ENCODE peak calls at places on chromosomes 1 and 21, in five cellular contexts. E is AG04449, V is choroid plexus epithelial cell, H is GM12865, O is endodermal cell. U is an unnamed sample.

GRCh38 chr1:211828584-211829342 is 1.8 kb downstream of the LPGAT1 start:
- DNase-seq in O (no peak), H (peak; percentile 12), E (no peak), V (no peak), U (peak; percentile 22)

GRCh38 chr1:205939690-205940330 is 3.4 kb downstream of the SLC26A9 start:
- DNase-seq in E (no peak), V (no peak), H (no peak), O (peak; percentile 93), U (no peak)

GRCh38 chr1:110324667-110325066 is 14.5 kb upstream of the RBM15 start:
- DNase-seq in O (no peak), E (no peak), H (no peak), V (no peak), U (no peak)

GRCh38 chr1:35069746-35070145 is 9.4 kb upstream of the ZMYM1 start:
- DNase-seq in H (no peak), V (no peak), O (no peak), E (no peak), U (no peak)

GRCh38 chr1:244801246-244801645 is 34.2 kb upstream of the COX20 start:
- DNase-seq in O (peak; percentile 59), E (no peak), H (peak; percentile 79), V (peak; percentile 39), U (peak; percentile 52)

GRCh38 chr1:51956528-51957509 is 33.7 kb downstream of the RAB3B start:
- DNase-seq in E (no peak), V (no peak), H (no peak), O (peak; percentile 54), U (peak; percentile 39)

GRCh38 chr1:189429610-189430009 is 1048.1 kb downstream of the BRINP3 start:
- DNase-seq in E (peak; percentile 0), O (peak; percentile 61), V (peak; percentile 72), H (peak; percentile 66), U (peak; percentile 70)

GRCh38 chr1:219020386-219020785 is 153.3 kb upstream of the LYPLAL1 start:
- DNase-seq in O (no peak), V (no peak), E (no peak), H (no peak), U (peak; percentile 16)

GRCh38 chr1:62281922-62282555 is 37.2 kb downstream of the KANK4 start:
- DNase-seq in O (no peak), E (no peak), H (no peak), V (no peak), U (no peak)

GRCh38 chr1:92168657-92169056 is 49.1 kb upstream of the C1orf146 start:
- DNase-seq in V (no peak), O (no peak), H (no peak), E (no peak), U (no peak)

GRCh38 chr21:44800103-44800502 is 1.5 kb downstream of the UBE2G2 start:
- DNase-seq in E (no peak), H (peak; percentile 33), O (peak; percentile 53), V (peak; percentile 73), U (peak; percentile 65)

GRCh38 chr1:98305362-98305761 is 356.2 kb upstream of the SNX7 start:
- DNase-seq in H (no peak), V (no peak), E (no peak), O (no peak), U (no peak)

GRCh38 chr1:231390071-231390470 is 32.0 kb downstream of the EGLN1 start:
- DNase-seq in E (no peak), H (no peak), V (peak; percentile 62), O (no peak), U (peak; percentile 54)

GRCh38 chr21:15480160-15480559 is 249.6 kb upstream of the USP25 start:
- DNase-seq in H (no peak), O (no peak), E (no peak), V (no peak), U (no peak)

GRCh38 chr1:183218981-183219621 is 33.0 kb downstream of the LAMC2 start:
- DNase-seq in H (peak; percentile 75), E (no peak), V (no peak), O (peak; percentile 62), U (no peak)

GRCh38 chr1:180254854-180255253 is 24.8 kb downstream of the LHX4 start:
- DNase-seq in H (no peak), O (no peak), E (no peak), V (no peak), U (no peak)

GRCh38 chr1:210438928-210439841 is 110.5 kb downstream of the HHAT start:
- DNase-seq in E (peak; percentile 100), V (peak; percentile 50), O (no peak), H (no peak), U (peak; percentile 29)

GRCh38 chr1:147849097-147849873 is 53.3 kb upstream of the GJA8 start:
- DNase-seq in H (no peak), V (peak; percentile 69), E (no peak), O (no peak), U (peak; percentile 75)

GRCh38 chr1:109884242-109884891 is 26.3 kb upstream of the CSF1 start:
- DNase-seq in V (no peak), O (peak; percentile 70), H (no peak), E (no peak), U (no peak)

GRCh38 chr1:66571789-66572188 is 37.8 kb downstream of the SGIP1 start:
- DNase-seq in V (peak; percentile 50), O (no peak), H (no peak), E (peak; percentile 38), U (peak; percentile 41)

GRCh38 chr1:58785424-58786058 is 1.7 kb upstream of the JUN start:
- DNase-seq in O (peak; percentile 85), H (peak; percentile 70), V (peak; percentile 76), E (no peak), U (peak; percentile 52)

GRCh38 chr1:7594002-7594713 is 176.9 kb upstream of the VAMP3 start:
- DNase-seq in H (no peak), E (no peak), V (no peak), O (no peak), U (no peak)

GRCh38 chr1:32925360-32926142 is 24.4 kb upstream of the TMEM54 start:
- DNase-seq in O (peak; percentile 82), V (peak; percentile 46), E (no peak), H (no peak), U (peak; percentile 23)

GRCh38 chr1:183244466-183244865 is 58.4 kb downstream of the LAMC2 start:
- DNase-seq in H (no peak), V (peak; percentile 96), O (no peak), E (peak; percentile 70), U (peak; percentile 98)

GRCh38 chr1:37485902-37486679 is 11.7 kb downstream of the ZC3H12A start:
- DNase-seq in V (no peak), H (no peak), E (no peak), O (no peak), U (peak; percentile 60)

GRCh38 chr1:112904071-112904830 is 51.7 kb downstream of the SLC16A1 start:
- DNase-seq in O (no peak), E (peak; percentile 28), H (peak; percentile 14), V (peak; percentile 81), U (peak; percentile 69)

GRCh38 chr1:204588826-204589225 is 72.6 kb downstream of the MDM4 start:
- DNase-seq in H (no peak), E (no peak), O (no peak), V (no peak), U (no peak)

GRCh38 chr1:236861560-236862230 is 66.6 kb downstream of the MTR start:
- DNase-seq in V (peak; percentile 34), E (no peak), O (no peak), H (no peak), U (peak; percentile 24)

GRCh38 chr21:35136586-35137254 is 87.6 kb upstream of the RUNX1 start:
- DNase-seq in V (peak; percentile 45), E (no peak), H (no peak), O (peak; percentile 59), U (peak; percentile 45)
- TF ChIP-seq CTCF in V (no peak), E (no peak), H (no peak), O (no peak), U (no peak)

GRCh38 chr1:198939286-198939685 is 300.4 kb downstream of the PTPRC start:
- DNase-seq in H (no peak), O (no peak), E (no peak), V (no peak), U (no peak)

GRCh38 chr1:198939946-198940345 is 301.1 kb downstream of the PTPRC start:
- DNase-seq in E (no peak), H (no peak), V (no peak), O (no peak), U (no peak)

GRCh38 chr1:198935371-198935921 is 296.6 kb downstream of the PTPRC start:
- DNase-seq in E (peak; percentile 80), O (no peak), H (peak; percentile 74), V (peak; percentile 95), U (peak; percentile 98)

GRCh38 chr1:198936371-198937083 is 297.7 kb downstream of the PTPRC start:
- DNase-seq in V (peak; percentile 61), E (no peak), H (no peak), O (no peak), U (peak; percentile 56)

DNA sequence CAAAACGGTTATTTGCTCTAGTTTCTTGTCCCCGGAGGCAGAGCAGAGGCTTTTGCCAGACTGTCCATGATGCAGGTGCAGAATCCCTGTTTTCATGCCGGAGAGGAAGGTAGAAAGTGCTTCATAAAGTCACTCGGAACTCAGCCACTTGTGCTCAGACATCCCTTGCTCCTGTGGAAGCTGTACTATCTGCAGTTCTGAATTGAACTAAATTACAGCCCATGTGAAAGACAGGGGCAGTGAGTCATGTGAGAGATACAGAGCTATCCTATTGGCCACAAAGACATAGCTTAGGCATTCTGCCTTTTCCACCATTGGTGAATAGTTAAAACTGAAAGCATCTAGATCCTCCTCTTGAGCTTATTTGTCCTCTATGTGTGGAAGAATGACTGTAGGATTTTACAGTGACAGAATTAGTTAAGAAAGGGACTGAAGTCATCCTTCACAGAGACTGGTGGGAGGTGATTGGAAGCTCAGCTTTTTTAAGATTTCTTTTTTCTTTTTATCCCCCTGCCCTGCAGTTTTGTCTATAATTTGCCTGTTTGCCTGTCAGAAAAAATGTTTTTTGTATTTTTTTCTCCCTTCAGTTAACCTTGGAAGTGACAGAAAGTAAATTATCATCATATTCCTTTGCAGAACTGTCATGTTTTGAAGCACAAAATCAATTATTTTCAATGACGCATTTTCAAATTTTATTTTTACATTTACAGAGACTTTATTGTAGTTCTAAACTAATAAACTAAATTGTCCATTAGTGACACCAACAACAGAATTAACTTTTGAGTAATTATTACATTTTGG is 298.6 kb downstream of the PTPRC start:
- DNase-seq in H (peak; percentile 74), O (no peak), V (peak; percentile 97), E (peak; percentile 76), U (peak; percentile 96)
- TF ChIP-seq CTCF in H (no peak), O (no peak), V (no peak), E (no peak), U (no peak)

DNA sequence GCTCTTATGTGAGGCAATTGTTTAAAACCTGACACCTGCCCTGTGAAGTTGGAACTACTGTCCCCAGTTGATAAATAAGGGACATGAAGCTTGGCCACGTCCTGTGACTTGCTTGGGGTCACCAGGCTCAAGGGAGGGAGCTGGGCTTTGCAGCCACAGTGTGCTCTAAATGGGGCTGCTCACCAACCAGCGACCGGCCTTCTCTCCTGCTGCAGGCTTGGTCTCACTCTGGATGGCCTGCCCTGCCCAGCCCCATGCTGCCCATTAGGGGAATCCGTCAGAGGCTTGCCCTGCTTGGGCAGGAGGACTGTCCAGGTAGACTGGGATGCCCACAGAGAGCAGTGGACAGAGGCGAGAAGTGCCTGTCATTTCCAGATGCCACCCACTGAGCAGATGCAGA is 1.3 kb upstream of the CENPS start:
- DNase-seq in E (no peak), H (no peak), O (no peak), V (no peak), U (no peak)
- TF ChIP-seq CTCF in E (no peak), H (no peak), O (no peak), V (no peak), U (no peak)

DNA sequence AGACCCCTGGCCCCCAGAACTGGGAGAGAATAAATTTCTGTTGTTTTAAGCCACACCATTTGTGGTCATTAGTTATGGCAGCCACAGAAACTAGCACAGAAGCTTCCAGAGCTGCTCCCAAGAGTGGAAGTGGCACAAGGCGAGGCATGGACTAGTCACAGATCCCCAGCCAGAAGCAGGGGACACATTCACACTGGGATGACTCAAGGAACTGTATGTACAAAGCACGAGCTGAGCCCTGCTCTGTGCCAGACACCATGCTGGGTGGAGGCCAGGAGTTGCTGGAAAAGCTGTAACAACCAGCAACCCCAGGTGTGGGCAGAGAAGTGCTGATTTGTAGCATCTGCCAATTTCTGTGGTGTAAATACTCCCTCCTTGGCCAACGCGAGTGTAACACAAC is 55.6 kb downstream of the TCP10L start:
- DNase-seq in V (peak; percentile 32), E (no peak), O (peak; percentile 28), H (no peak), U (no peak)
- TF ChIP-seq CTCF in V (no peak), E (no peak), O (no peak), H (no peak), U (no peak)

U was measured in fibroblast of pulmonary artery.